ENCODE peak calls at places on chromosomes 1 and 21, in eight cellular contexts. R is lower leg skin, Z is AG09309, Q is nephron progenitor cell, K is MM.1S, M is progenitor cell of endocrine pancreas, N is esophagus squamous epithelium, J is HFF-Myc. F is an unnamed sample.

GRCh38 chr1:27388337-27389005 is 4.0 kb upstream of the GPR3 start:
- DNase-seq in R (peak; percentile 95), Z (no peak), Q (peak; percentile 80), K (peak; percentile 66), M (peak; percentile 75), N (no peak), J (no peak), F (peak; percentile 76)

GRCh38 chr1:168229893-168230292 is 4.1 kb downstream of the SFT2D2 start:
- DNase-seq in R (no peak), Z (no peak), Q (no peak), K (no peak), M (no peak), N (no peak), J (no peak), F (no peak)

GRCh38 chr1:17475729-17476128 is 36.3 kb upstream of the RCC2 start:
- DNase-seq in R (no peak), Z (peak; percentile 64), Q (no peak), K (no peak), M (no peak), N (no peak), J (no peak), F (no peak)

GRCh38 chr1:22880174-22880601 is 92.5 kb downstream of the LACTBL1 start:
- DNase-seq in R (no peak), Z (peak; percentile 16), Q (no peak), K (no peak), M (no peak), N (no peak), J (no peak), F (no peak)

GRCh38 chr1:38061883-38062328 is 15.3 kb upstream of the POU3F1 start:
- DNase-seq in R (no peak), Z (no peak), Q (no peak), K (no peak), M (no peak), N (no peak), J (no peak), F (no peak)

GRCh38 chr1:180945551-180945950 is 32.9 kb downstream of the KIAA1614 start:
- DNase-seq in R (no peak), Z (no peak), Q (no peak), K (no peak), M (no peak), N (no peak), J (no peak), F (no peak)

GRCh38 chr1:58727363-58727762 is 27.5 kb upstream of the MYSM1 start:
- DNase-seq in R (no peak), Z (peak; percentile 52), Q (no peak), K (no peak), M (no peak), N (no peak), J (peak; percentile 86), F (no peak)

GRCh38 chr1:169049258-169049936 is 57.1 kb upstream of the ATP1B1 start:
- DNase-seq in R (no peak), Z (no peak), Q (no peak), K (no peak), M (no peak), N (no peak), J (peak; percentile 27), F (no peak)

GRCh38 chr21:37914211-37914900 is 1.9 kb downstream of the KCNJ6 start:
- DNase-seq in R (no peak), Z (no peak), Q (peak; percentile 93), K (peak; percentile 65), M (peak; percentile 85), N (no peak), J (no peak), F (no peak)

GRCh38 chr1:188782220-188782841 is 1695.3 kb downstream of the BRINP3 start:
- DNase-seq in R (no peak), Z (no peak), Q (peak; percentile 30), K (peak; percentile 70), M (no peak), N (no peak), J (no peak), F (peak; percentile 35)

GRCh38 chr1:24505816-24506215 is 3.2 kb downstream of the RCAN3 start:
- DNase-seq in R (peak; percentile 25), Z (no peak), Q (no peak), K (no peak), M (no peak), N (no peak), J (no peak), F (no peak)

GRCh38 chr21:16535100-16535418 is 805.3 kb downstream of the USP25 start:
- DNase-seq in R (peak; percentile 93), Z (peak; percentile 67), Q (no peak), K (no peak), M (no peak), N (no peak), J (peak; percentile 55), F (no peak)

GRCh38 chr1:52364235-52364839 is 1.7 kb downstream of the CC2D1B start:
- DNase-seq in R (peak; percentile 80), Z (no peak), Q (no peak), K (no peak), M (no peak), N (no peak), J (no peak), F (peak; percentile 26)

GRCh38 chr1:45892068-45892785 is 88.8 kb downstream of the MAST2 start:
- DNase-seq in R (no peak), Z (peak; percentile 71), Q (no peak), K (no peak), M (no peak), N (no peak), J (peak; percentile 61), F (no peak)

GRCh38 chr1:87129038-87129437 is 199.6 kb upstream of the LMO4 start:
- DNase-seq in R (no peak), Z (no peak), Q (no peak), K (no peak), M (no peak), N (no peak), J (no peak), F (no peak)

GRCh38 chr1:225426395-225427248 is 1.2 kb downstream of the LBR start:
- DNase-seq in R (no peak), Z (no peak), Q (peak; percentile 33), K (peak; percentile 63), M (no peak), N (no peak), J (no peak), F (peak; percentile 73)

GRCh38 chr1:234997201-234998173 is 131.2 kb downstream of the TOMM20 start:
- DNase-seq in R (peak; percentile 100), Z (peak; percentile 95), Q (no peak), K (no peak), M (no peak), N (peak; percentile 31), J (peak; percentile 93), F (no peak)

GRCh38 chr1:11964656-11965055 is 15.6 kb upstream of the MFN2 start:
- DNase-seq in R (no peak), Z (no peak), Q (no peak), K (no peak), M (no peak), N (no peak), J (no peak), F (no peak)

GRCh38 chr1:74504125-74505065 is 8.0 kb downstream of the LRRC53 start:
- DNase-seq in R (no peak), Z (no peak), Q (peak; percentile 77), K (peak; percentile 62), M (peak; percentile 60), N (no peak), J (peak; percentile 27), F (peak; percentile 52)

DNA sequence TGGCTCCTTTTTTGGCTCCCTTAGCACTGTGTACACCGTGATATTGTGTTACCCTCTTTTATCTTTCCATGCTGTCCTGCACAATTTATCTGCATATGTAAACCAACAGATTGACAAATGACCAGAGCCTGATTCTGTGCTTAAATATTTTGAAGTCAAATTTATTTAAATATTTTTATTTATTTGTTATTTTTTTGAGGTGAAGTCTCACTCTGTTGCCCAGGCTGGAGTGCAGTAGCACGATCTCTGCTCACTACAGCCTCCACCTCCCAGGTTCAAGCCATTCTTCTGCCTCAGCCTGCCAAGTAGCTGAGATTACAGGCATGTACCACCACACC is 12.8 kb downstream of the PMF1 start:
- DNase-seq in R (no peak), Z (no peak), Q (no peak), K (no peak), M (no peak), N (no peak), J (no peak), F (no peak)
- TF ChIP-seq CTCF in R (no peak), Z (no peak), Q (no peak), K (no peak), M (no peak), N (peak; percentile 1), J (no peak), F (peak; percentile 18)

GRCh38 chr1:202105571-202106339 is 17.0 kb upstream of the GPR37L1 start:
- DNase-seq in R (no peak), Z (no peak), Q (peak; percentile 64), K (no peak), M (no peak), N (no peak), J (no peak), F (no peak)

GRCh38 chr1:202106340-202107284 is 16.1 kb upstream of the GPR37L1 start:
- DNase-seq in R (no peak), Z (no peak), Q (no peak), K (peak; percentile 70), M (no peak), N (no peak), J (no peak), F (no peak)

GRCh38 chr1:202104073-202104472 is 18.6 kb upstream of the GPR37L1 start:
- DNase-seq in R (no peak), Z (no peak), Q (no peak), K (no peak), M (no peak), N (no peak), J (no peak), F (no peak)

DNA sequence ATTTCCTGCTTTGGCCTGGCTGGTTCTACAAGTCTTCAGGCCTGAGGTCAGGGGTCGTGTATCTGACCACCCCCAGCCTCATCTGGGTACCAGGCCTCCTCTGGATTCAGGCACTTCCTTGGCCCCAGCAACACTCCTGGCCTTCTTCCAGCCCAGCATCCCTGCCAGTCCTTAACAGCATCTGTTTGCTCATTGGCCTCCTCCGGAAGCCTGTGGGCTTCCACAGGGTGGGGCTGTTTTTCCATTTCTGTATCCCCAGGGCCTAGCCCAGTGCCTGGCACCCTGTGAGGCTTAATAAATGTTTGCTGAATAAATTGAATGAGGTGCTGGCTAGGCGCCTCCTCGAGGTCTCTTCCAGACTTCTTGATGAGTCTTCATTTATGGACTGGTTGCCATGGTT is 21.5 kb upstream of the GPR37L1 start:
- DNase-seq in R (no peak), Z (no peak), Q (no peak), K (no peak), M (no peak), N (no peak), J (no peak), F (no peak)
- TF ChIP-seq CTCF in R (no peak), Z (no peak), Q (no peak), K (no peak), M (no peak), N (no peak), J (no peak), F (no peak)

DNA sequence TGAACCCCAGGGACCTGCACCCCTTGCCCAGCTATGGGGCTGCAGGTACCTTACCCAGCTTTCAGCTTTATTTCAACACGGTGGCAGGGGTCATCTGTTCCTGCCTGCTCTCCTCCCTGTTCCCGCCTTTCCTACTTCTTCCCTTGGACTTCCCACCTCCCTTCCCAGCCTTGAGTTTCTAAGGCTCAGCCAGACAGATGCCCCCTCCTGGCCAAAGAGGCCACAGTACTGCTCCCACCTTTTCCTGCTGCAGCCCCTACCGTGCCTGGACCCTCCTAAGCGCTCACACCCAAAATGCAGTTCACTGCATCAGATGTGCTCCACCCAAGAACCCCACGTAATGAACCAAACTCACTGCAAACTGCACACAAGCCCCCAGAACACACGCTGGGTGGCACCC is 7.7 kb downstream of the NOC2L start:
- DNase-seq in R (no peak), Z (no peak), Q (no peak), K (no peak), M (no peak), N (no peak), J (no peak), F (no peak)
- TF ChIP-seq CTCF in R (no peak), Z (peak; percentile 51), Q (peak; percentile 28), K (no peak), M (peak; percentile 48), N (peak; percentile 10), J (peak; percentile 49), F (peak; percentile 37)

GRCh38 chr21:46325073-46325912 is 1.3 kb downstream of the PCNT start:
- DNase-seq in R (peak; percentile 88), Z (no peak), Q (peak; percentile 63), K (peak; percentile 64), M (peak; percentile 30), N (no peak), J (no peak), F (peak; percentile 60)
- TF ChIP-seq CTCF in R (no peak), Z (peak; percentile 38), Q (no peak), K (peak; percentile 40), M (no peak), N (no peak), J (peak; percentile 21), F (peak; percentile 43)

F was measured in OCI-LY7.